ENCODE peak calls at places on chromosomes 3 and 15, in ten cellular contexts. Z is tibial artery, T is bronchial epithelial cell, W is HL-60, A is fibroblast of pulmonary artery, M is H9, H is B cell, K is coronary artery, L is A549, D is body of pancreas. C is an unnamed sample.

GRCh38 chr3:184795493-184796198 is 16.3 kb upstream of the VPS8 start:
- DNase-seq in D (no peak), Z (no peak), W (no peak), K (no peak), M (no peak), A (no peak), L (no peak), H (no peak), T (no peak), C (no peak)

GRCh38 chr3:152073267-152073666 is 195.5 kb upstream of the MBNL1 start:
- DNase-seq in L (no peak), T (no peak), Z (no peak), M (no peak), D (no peak), W (no peak), K (no peak), A (peak), H (no peak), C (no peak)

GRCh38 chr3:168117059-168117458 is 21.3 kb upstream of the GOLIM4 start:
- DNase-seq in D (no peak), W (no peak), A (peak), T (peak), H (no peak), L (no peak), K (no peak), M (no peak), Z (no peak), C (no peak)

GRCh38 chr3:169297214-169297613 is 366.3 kb downstream of the MECOM start:
- DNase-seq in M (no peak), L (no peak), T (no peak), H (no peak), A (no peak), K (no peak), D (no peak), Z (no peak), W (no peak), C (no peak)

GRCh38 chr3:62028236-62028635 is 345.1 kb downstream of the FEZF2 start:
- DNase-seq in A (no peak), K (no peak), M (no peak), L (no peak), H (no peak), W (no peak), D (no peak), T (no peak), Z (no peak), C (no peak)

GRCh38 chr3:12759097-12759679 is at the start of gene TMEM40:
- DNase-seq in M (peak), A (no peak), W (no peak), Z (no peak), D (no peak), H (no peak), K (no peak), T (peak), L (peak), C (peak)

GRCh38 chr3:2261747-2262146 is 163.1 kb downstream of the CNTN4 start:
- DNase-seq in K (no peak), L (no peak), T (no peak), Z (no peak), W (no peak), D (no peak), M (no peak), H (no peak), A (no peak), C (no peak)

GRCh38 chr3:45790611-45791010 is 5.7 kb downstream of the SLC6A20 start:
- DNase-seq in K (no peak), M (no peak), L (no peak), D (no peak), A (no peak), Z (no peak), T (no peak), W (no peak), H (no peak), C (peak)

GRCh38 chr3:173618703-173619102 is 221.2 kb downstream of the NLGN1 start:
- DNase-seq in M (no peak), K (no peak), A (no peak), L (no peak), W (no peak), T (no peak), Z (no peak), H (no peak), D (no peak), C (no peak)

GRCh38 chr15:83046558-83047127 is 20.4 kb downstream of the BTBD1 start:
- DNase-seq in H (no peak), W (no peak), A (peak), T (peak), Z (no peak), L (no peak), K (no peak), M (no peak), D (no peak), C (no peak)

GRCh38 chr3:59142581-59142980 is 92.8 kb upstream of the CFAP20DC start:
- DNase-seq in Z (no peak), T (no peak), H (no peak), W (no peak), L (no peak), M (no peak), A (no peak), D (no peak), K (no peak), C (no peak)

GRCh38 chr3:167012691-167013090 is 367.4 kb downstream of the ZBBX start:
- DNase-seq in W (no peak), L (no peak), Z (no peak), D (no peak), K (no peak), H (no peak), M (no peak), T (no peak), A (no peak), C (no peak)

GRCh38 chr15:42992626-42993025 is 72.0 kb upstream of the TTBK2 start:
- DNase-seq in T (no peak), K (no peak), W (no peak), L (no peak), H (no peak), M (no peak), A (peak), D (no peak), Z (no peak), C (no peak)

GRCh38 chr15:29938701-29939340 is 116.6 kb upstream of the TJP1 start:
- DNase-seq in M (no peak), H (no peak), W (no peak), K (no peak), D (no peak), A (no peak), Z (no peak), L (no peak), T (no peak), C (no peak)

GRCh38 chr3:63964287-63965073 is 52.3 kb upstream of the SCAANT1 start:
- DNase-seq in M (no peak), K (no peak), L (no peak), D (no peak), A (no peak), W (no peak), H (no peak), Z (no peak), T (no peak), C (no peak)

GRCh38 chr3:95899494-95899893 is 914.9 kb upstream of the EPHA6 start:
- DNase-seq in A (peak), M (no peak), Z (no peak), L (no peak), T (peak), D (no peak), K (no peak), W (no peak), H (no peak), C (no peak)

GRCh38 chr3:119637679-119638525 is 22.5 kb downstream of the POPDC2 start:
- DNase-seq in A (peak), K (no peak), Z (no peak), T (peak), L (peak), D (no peak), H (no peak), M (no peak), W (peak), C (no peak)

GRCh38 chr15:93617443-93617842 is 528.4 kb upstream of the RGMA start:
- DNase-seq in T (no peak), W (no peak), M (peak), K (no peak), Z (no peak), H (no peak), A (no peak), D (peak), L (no peak), C (no peak)

GRCh38 chr3:9727041-9727595 is 4.4 kb upstream of the BRPF1 start:
- DNase-seq in D (no peak), A (no peak), H (peak), Z (no peak), M (peak), L (peak), T (peak), K (no peak), W (no peak), C (no peak)

GRCh38 chr3:196246612-196247308 is 30.4 kb downstream of the SLC51A start:
- DNase-seq in M (no peak), Z (no peak), L (no peak), T (peak), W (peak), D (no peak), H (no peak), K (no peak), A (peak), C (no peak)

GRCh38 chr3:123602325-123602724 is 17.5 kb upstream of the HACD2 start:
- DNase-seq in D (peak), H (no peak), L (peak), A (peak), W (no peak), T (peak), M (no peak), Z (no peak), K (no peak), C (no peak)

DNA sequence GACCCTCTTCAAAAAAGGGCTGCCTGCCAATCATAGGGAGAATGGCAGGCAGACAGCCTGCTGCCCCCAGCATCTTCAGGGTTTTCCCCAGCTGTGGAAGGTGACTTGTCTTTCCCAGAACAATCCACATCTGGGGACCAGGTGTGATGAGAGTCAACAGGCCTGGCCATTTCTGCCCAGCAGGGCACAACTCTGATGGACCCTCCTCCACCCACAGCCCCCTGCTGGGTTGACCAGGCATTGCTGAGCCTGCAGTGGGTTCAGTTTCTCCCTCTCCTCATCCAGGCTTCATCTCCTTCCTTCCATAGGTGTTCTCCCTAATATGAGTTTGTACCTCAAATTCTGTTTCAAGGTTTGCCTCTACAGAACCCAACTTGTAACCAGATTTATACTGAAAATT is 111.0 kb downstream of the MINAR1 start:
- DNase-seq in L (no peak), Z (no peak), M (no peak), A (no peak), T (no peak), H (no peak), K (no peak), W (no peak), D (no peak), C (no peak)
- TF ChIP-seq CTCF in L (no peak), Z (no peak), M (peak), A (no peak), T (no peak), H (no peak), K (no peak), W (no peak), D (no peak), C (no peak)

GRCh38 chr15:89400121-89400996 is 65.7 kb upstream of the POLG start:
- DNase-seq in D (no peak), A (no peak), H (no peak), K (no peak), M (peak), T (no peak), W (no peak), L (peak), Z (no peak), C (no peak)

GRCh38 chr15:89397653-89398023 is 63.0 kb upstream of the POLG start:
- DNase-seq in K (no peak), T (no peak), W (no peak), A (no peak), H (no peak), L (no peak), D (no peak), M (no peak), Z (no peak), C (no peak)

GRCh38 chr15:89400997-89401590 is 66.5 kb upstream of the POLG start:
- DNase-seq in D (no peak), A (no peak), L (no peak), K (no peak), W (no peak), M (no peak), Z (no peak), H (no peak), T (no peak), C (no peak)

GRCh38 chr15:89399070-89399389 is 64.4 kb upstream of the POLG start:
- DNase-seq in K (no peak), L (no peak), T (no peak), W (no peak), D (no peak), A (no peak), M (no peak), Z (no peak), H (no peak), C (no peak)

GRCh38 chr15:89399390-89400120 is 64.9 kb upstream of the POLG start:
- DNase-seq in H (peak), W (no peak), Z (no peak), A (no peak), D (no peak), M (peak), T (no peak), K (no peak), L (peak), C (no peak)
- TF ChIP-seq CTCF in H (peak), W (no peak), Z (no peak), A (peak), D (peak), M (peak), T (peak), K (no peak), L (peak), C (peak)

DNA sequence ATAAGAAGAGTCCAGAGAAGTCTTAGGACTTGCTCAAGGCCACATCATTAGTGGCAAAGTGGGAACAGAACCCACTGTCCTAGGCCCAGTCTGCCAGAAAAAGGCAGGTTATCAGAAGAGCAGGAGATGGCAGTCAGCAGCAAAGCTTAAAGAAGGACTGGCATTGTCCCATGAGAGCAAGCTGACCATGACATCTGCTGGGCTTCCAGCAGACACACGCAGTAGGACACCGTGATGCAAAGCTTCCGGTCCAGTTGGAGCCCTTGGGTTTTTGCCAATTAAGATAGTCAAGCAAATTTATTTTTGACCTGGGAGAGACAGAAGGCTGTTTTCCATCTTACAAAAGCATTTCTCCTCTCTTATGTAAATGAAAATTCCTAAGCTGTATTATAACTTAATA is 42.1 kb downstream of the ZBTB38 start:
- DNase-seq in W (no peak), D (peak), A (peak), T (no peak), H (no peak), M (no peak), L (peak), Z (no peak), K (no peak), C (no peak)
- TF ChIP-seq CTCF in W (no peak), D (no peak), A (no peak), T (no peak), H (no peak), M (no peak), L (no peak), Z (no peak), K (no peak), C (no peak)

DNA sequence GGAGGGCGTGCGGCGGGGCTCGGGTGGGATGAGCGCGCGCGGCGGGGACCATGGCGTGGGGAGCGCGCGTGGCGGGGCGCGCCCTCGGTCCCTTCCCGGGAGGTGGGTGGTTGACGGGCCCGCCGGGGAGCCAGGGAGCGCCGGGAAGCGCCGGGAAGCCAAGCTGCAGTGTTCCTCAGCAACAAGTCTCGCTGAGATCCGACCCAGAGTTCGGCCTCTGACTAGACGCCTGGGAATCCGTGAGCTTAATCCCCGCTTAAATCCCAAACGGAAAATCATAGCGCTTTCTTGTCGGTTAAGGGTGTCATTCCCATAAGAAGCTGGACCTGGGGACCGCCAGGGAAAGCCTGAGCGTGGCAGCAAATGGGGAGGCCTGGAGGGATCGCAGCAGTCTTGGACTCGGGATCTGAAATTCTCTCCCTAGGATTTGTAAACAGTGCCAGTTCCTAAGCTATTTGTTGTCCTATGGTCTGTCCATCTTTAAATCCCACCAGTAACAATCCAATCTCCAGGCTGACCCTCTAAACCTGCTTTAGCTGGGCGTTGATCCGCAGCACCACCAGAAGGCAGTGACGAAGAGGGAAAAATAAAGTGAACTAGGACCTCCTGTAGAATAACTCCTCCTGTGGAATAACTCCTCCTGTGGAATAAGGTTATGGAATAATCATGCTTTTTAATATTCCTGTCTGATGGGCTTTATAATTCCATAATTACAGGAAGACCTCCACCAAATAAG is 560 bp upstream of the NEDD4 start:
- DNase-seq in M (peak), D (no peak), W (no peak), A (peak), T (peak), L (peak), Z (no peak), H (no peak), K (peak), C (no peak)
- TF ChIP-seq CTCF in M (no peak), D (no peak), W (no peak), A (no peak), T (peak), L (peak), Z (no peak), H (no peak), K (no peak), C (no peak)

GRCh38 chr3:42052867-42053351 is 38.2 kb upstream of the TRAK1 start:
- DNase-seq in Z (no peak), L (no peak), D (no peak), T (no peak), A (no peak), H (no peak), M (no peak), W (no peak), K (no peak), C (no peak)
- TF ChIP-seq CTCF in Z (no peak), L (no peak), D (no peak), T (no peak), A (peak), H (no peak), M (no peak), W (no peak), K (no peak), C (no peak)

GRCh38 chr15:74337607-74338211 is 29.7 kb downstream of the CYP11A1 start:
- DNase-seq in H (peak), K (peak), Z (peak), M (no peak), L (no peak), W (no peak), D (no peak), A (no peak), T (no peak), C (no peak)

GRCh38 chr15:74340139-74340538 is 27.3 kb downstream of the CYP11A1 start:
- DNase-seq in T (peak), W (peak), Z (peak), A (peak), L (no peak), K (peak), H (peak), D (no peak), M (no peak), C (no peak)

GRCh38 chr15:74337146-74337545 is 30.3 kb downstream of the CYP11A1 start:
- DNase-seq in A (no peak), K (no peak), W (no peak), D (no peak), L (no peak), M (no peak), Z (peak), H (peak), T (no peak), C (no peak)

GRCh38 chr15:74338676-74339075 is 28.8 kb downstream of the CYP11A1 start:
- DNase-seq in L (no peak), Z (peak), A (no peak), W (no peak), D (no peak), H (no peak), M (no peak), K (peak), T (no peak), C (no peak)

DNA sequence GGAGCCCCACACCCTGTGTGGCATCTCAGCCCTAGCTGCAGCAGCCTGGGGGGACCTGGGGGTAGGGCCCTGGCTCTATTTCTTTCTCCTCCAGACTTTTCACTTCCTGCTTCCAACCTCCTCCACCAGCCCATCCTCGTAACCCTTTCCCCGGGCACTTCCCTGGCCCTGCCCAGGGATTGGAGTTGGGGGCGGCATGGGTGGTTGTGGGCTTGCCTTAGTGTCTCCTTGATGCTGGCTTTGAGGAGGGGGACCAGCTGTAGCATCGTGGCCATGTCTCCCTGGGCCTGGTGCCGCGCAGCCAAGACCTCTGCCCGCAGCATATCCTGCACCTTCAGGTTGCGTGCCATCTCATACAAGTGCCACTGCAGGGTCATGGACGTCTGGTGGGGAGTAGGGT is 28.1 kb downstream of the CYP11A1 start:
- DNase-seq in Z (peak), H (peak), L (no peak), K (peak), D (no peak), T (no peak), M (no peak), W (no peak), A (no peak), C (no peak)
- TF ChIP-seq CTCF in Z (no peak), H (no peak), L (no peak), K (no peak), D (no peak), T (no peak), M (no peak), W (no peak), A (no peak), C (no peak)

DNA sequence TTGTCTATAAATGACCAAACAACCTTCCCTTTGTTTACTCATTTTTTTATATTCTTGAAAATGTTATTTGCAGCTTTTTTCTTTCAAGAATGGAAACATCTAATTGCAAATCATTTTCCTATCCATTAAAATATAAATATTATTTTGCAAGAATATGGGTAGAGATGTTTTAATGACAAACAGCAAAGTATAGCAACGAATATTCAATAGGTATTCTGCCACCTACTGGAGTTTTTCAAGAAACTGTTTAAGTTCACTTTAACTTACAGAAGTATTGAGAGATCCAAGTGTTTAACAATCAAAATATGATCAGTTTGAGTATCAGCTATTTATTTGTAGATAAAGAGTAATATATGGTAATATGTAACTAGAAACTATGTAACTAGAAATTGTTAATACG is 6.9 kb upstream of the EOGT start:
- DNase-seq in Z (no peak), H (no peak), M (no peak), W (no peak), T (peak), L (no peak), A (no peak), D (no peak), K (no peak), C (no peak)
- TF ChIP-seq CTCF in Z (no peak), H (no peak), M (peak), W (no peak), T (peak), L (peak), A (peak), D (peak), K (no peak), C (peak)

GRCh38 chr15:80090879-80091503 is 31.5 kb downstream of the ZFAND6 start:
- DNase-seq in H (no peak), Z (no peak), M (no peak), K (no peak), D (no peak), W (no peak), L (peak), T (no peak), A (no peak), C (no peak)
- TF ChIP-seq CTCF in H (peak), Z (peak), M (peak), K (no peak), D (no peak), W (no peak), L (peak), T (no peak), A (peak), C (peak)